ENCODE peak calls at places on chromosome 7, in six cellular contexts. P is lower leg skin, C is choroid plexus epithelial cell, Y is left lung, H is thoracic aorta, U is progenitor cell of endocrine pancreas. I is an unnamed sample.

GRCh38 chr7:131096267-131096927 is 231.3 kb upstream of the MKLN1 start:
- DNase-seq in P (no peak), C (no peak), Y (no peak), H (no peak), U (no peak), I (no peak)

GRCh38 chr7:48253020-48253419 is 81.8 kb downstream of the ABCA13 start:
- DNase-seq in P (no peak), C (no peak), Y (no peak), H (no peak), U (no peak), I (no peak)

GRCh38 chr7:76257973-76258372 is 44.5 kb upstream of the HSPB1 start:
- DNase-seq in P (no peak), C (no peak), Y (no peak), H (no peak), U (no peak), I (no peak)

GRCh38 chr7:41060796-41061195 is 642.1 kb downstream of the INHBA start:
- DNase-seq in P (no peak), C (no peak), Y (no peak), H (no peak), U (no peak), I (no peak)

GRCh38 chr7:130273081-130273699 is 6.5 kb downstream of the CPA2 start:
- DNase-seq in P (no peak), C (peak; percentile 86), Y (no peak), H (no peak), U (peak; percentile 54), I (peak; percentile 70)

GRCh38 chr7:2638224-2638991 is 6.6 kb downstream of the TTYH3 start:
- DNase-seq in P (no peak), C (peak; percentile 54), Y (no peak), H (no peak), U (no peak), I (no peak)

GRCh38 chr7:3892167-3892566 is 591.1 kb downstream of the SDK1 start:
- DNase-seq in P (no peak), C (no peak), Y (no peak), H (no peak), U (no peak), I (no peak)

GRCh38 chr7:106485919-106486318 is 175.0 kb downstream of the CCDC71L start:
- DNase-seq in P (no peak), C (peak; percentile 56), Y (no peak), H (no peak), U (no peak), I (no peak)

GRCh38 chr7:77796960-77797359 is 1.3 kb downstream of the TMEM60 start:
- DNase-seq in P (no peak), C (no peak), Y (no peak), H (no peak), U (no peak), I (no peak)

GRCh38 chr7:22731781-22732180 is 4.8 kb downstream of the IL6 start:
- DNase-seq in P (no peak), C (no peak), Y (no peak), H (no peak), U (no peak), I (no peak)

GRCh38 chr7:13886356-13886755 is 103.1 kb downstream of the ETV1 start:
- DNase-seq in P (no peak), C (no peak), Y (no peak), H (no peak), U (no peak), I (no peak)

GRCh38 chr7:138257459-138258193 is 181.4 kb downstream of the AKR1D1 start:
- DNase-seq in P (no peak), C (peak; percentile 89), Y (peak; percentile 39), H (no peak), U (no peak), I (no peak)

GRCh38 chr7:20786421-20786778 is 286 bp downstream of the SP8 start:
- DNase-seq in P (no peak), C (no peak), Y (no peak), H (no peak), U (no peak), I (no peak)

DNA sequence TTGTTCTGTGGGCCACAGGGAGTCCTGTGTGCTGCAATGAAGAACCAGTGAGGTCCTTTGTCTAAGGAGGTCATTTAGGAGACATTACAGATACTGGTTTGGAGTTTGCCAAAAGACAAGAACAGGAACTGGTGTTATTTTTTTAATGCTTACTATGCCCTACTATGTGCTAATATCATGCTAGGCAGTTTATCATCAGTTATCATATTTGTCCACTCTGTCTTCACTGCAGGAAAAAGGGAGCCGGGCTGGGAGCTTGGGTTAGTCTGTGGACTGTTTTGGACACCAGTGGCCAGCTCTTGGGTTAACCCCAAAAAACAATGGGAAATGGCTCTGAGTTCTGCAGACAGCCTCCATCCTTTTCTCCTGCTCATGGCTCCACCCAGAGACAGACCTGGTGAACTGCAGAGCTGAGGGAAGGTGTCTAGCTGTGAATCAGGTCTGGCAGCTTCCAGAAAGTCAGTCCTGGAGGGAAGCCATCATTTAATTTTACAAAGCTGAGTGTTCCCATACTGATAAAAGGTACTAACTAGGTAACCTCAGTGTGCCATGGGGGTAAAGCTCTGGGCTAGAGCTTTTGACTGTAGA is 101.2 kb upstream of the ZNF746 start:
- DNase-seq in P (peak; percentile 42), C (peak; percentile 70), Y (no peak), H (no peak), U (no peak), I (peak; percentile 12)
- TF ChIP-seq CTCF in P (no peak), C (peak; percentile 79), Y (no peak), H (no peak), U (peak; percentile 45), I (peak; percentile 54)

DNA sequence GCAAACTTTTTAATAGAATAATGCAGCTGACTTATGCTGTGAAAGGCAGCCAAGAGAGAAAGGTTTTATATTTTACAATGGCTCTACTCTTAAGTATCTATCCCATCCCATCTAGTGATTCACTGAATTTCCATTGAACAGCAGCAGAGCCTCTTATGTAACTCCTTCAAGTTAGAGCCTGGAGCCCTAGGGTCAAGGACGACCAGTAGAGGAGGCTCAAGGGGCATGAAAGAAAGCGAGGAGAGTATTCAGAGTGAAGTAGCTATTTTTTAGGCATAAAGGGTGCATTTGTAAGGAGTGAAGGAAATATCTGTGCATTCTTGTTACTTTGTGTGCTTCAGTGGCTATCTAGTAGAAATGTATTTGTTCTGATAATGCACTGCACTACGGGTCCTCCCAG is 180.2 kb upstream of the TPK1 start:
- DNase-seq in P (no peak), C (no peak), Y (no peak), H (no peak), U (no peak), I (no peak)
- TF ChIP-seq CTCF in P (no peak), C (no peak), Y (no peak), H (no peak), U (no peak), I (no peak)

GRCh38 chr7:88095-88926 is 104.1 kb upstream of the FAM20C start:
- DNase-seq in P (no peak), C (no peak), Y (no peak), H (no peak), U (no peak), I (peak; percentile 22)
- TF ChIP-seq CTCF in P (no peak), C (peak; percentile 21), Y (no peak), H (no peak), U (peak; percentile 27), I (no peak)

DNA sequence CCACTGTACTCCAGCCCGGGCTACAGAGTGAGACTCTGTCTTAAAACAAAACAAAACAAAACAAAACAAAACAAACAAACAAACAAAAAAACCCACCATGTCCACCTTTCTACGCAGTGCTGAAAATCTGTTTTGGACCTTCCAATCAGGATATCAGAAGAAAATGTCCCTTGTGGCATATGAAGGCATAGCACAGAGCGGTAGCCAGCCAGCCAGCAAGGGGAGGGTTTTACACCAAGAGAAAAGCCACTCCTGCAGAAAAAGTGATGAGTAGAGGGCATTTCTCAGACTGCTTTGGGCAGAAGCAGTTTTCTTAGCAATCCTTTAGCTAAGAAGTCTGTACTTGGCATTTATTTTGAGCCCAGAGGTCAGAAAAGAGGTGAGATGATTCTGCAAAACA is 612.2 kb downstream of the TYW1 start:
- DNase-seq in P (no peak), C (no peak), Y (no peak), H (no peak), U (no peak), I (no peak)
- TF ChIP-seq CTCF in P (no peak), C (no peak), Y (no peak), H (no peak), U (peak; percentile 19), I (peak; percentile 29)

DNA sequence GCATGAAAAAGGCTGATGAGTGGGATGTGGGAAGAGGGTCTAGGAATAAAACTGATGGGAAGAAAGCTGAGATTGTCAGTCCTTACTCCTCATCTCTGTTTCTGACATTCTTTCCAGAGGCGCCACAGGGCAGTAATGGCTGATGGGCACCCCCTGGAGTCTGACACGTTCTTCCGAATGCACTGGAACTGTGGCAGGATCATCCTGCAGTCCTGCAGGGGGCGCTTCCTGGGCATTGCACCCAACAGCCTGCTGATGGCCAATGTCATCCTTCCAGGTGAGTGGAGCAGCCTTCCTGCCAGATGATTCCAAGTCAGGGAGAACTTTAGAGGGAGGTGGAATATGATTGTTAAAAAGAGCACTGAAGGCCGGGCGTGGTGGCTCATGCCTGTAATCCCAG is 4.8 kb downstream of the FSCN3 start:
- DNase-seq in P (no peak), C (no peak), Y (no peak), H (no peak), U (no peak), I (no peak)
- TF ChIP-seq CTCF in P (no peak), C (peak; percentile 37), Y (no peak), H (no peak), U (peak; percentile 30), I (peak; percentile 35)

GRCh38 chr7:132654150-132654549 is 77.9 kb upstream of the PLXNA4 start:
- DNase-seq in P (no peak), C (peak; percentile 50), Y (no peak), H (no peak), U (no peak), I (no peak)
- TF ChIP-seq CTCF in P (no peak), C (peak; percentile 67), Y (peak; percentile 5), H (no peak), U (peak; percentile 46), I (peak; percentile 51)

DNA sequence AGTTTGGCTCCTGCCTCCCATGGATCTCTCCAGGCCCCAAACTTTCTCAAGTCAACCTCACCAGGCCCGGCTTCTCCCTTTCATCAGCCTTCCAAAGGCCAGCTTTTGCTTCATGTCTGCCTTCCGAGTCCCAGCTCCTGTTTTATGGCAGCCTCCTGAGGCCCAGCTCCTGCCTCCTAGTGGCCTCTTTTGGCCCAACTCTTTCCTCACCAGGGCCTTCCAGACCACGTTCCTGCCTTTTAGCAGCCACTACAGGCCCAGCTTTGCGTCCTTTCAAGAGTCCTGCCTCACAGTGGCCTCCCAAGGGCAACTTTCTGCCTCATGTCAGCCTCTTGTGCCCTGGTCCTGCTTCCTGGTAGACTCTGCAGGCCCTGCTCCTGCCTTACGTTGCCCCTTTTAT is 15.3 kb upstream of the TMEM248 start:
- DNase-seq in P (no peak), C (no peak), Y (no peak), H (no peak), U (no peak), I (no peak)
- TF ChIP-seq CTCF in P (no peak), C (peak; percentile 46), Y (no peak), H (no peak), U (peak; percentile 16), I (peak; percentile 29)

I was measured in neural crest cell.